ENCODE peak calls at places on chromosomes 5 and 9, in six cellular contexts. G is A549, M is SK-N-SH, S is IMR-90, U is K562, L is HepG2. V is an unnamed sample.
A peak's percentile ranks its signal among the peaks of the same experiment; 100 is the strongest.

GRCh38 chr5:165258188-165258855 is 1752.9 kb downstream of the MAT2B start:
- DNase-seq in G (no peak), L (no peak), U (no peak), S (no peak), M (peak; percentile 49), V (no peak)

GRCh38 chr5:119330367-119331183 is 25.2 kb upstream of the TNFAIP8 start:
- DNase-seq in L (no peak), G (no peak), S (no peak), M (no peak), U (peak; percentile 94), V (no peak)

GRCh38 chr9:115004535-115004934 is 74.1 kb upstream of the TNFSF8 start:
- DNase-seq in M (no peak), S (no peak), U (no peak), L (no peak), G (no peak), V (no peak)

GRCh38 chr9:18238254-18238653 is 235.7 kb upstream of the ADAMTSL1 start:
- DNase-seq in G (peak; percentile 27), M (no peak), L (no peak), S (peak; percentile 71), U (no peak), V (no peak)

GRCh38 chr5:177996660-177997318 is 747 bp upstream of the PROP1 start:
- DNase-seq in M (no peak), L (no peak), G (no peak), S (no peak), U (no peak), V (no peak)

GRCh38 chr9:31013371-31013770 is 1371.1 kb upstream of the ACO1 start:
- DNase-seq in L (no peak), S (no peak), U (no peak), M (no peak), G (no peak), V (no peak)

GRCh38 chr5:142830241-142831018 is 60.3 kb downstream of the ARHGAP26 start:
- DNase-seq in U (no peak), L (no peak), G (peak; percentile 71), S (peak; percentile 87), M (no peak), V (no peak)

GRCh38 chr5:12413075-12413474 is 508.8 kb upstream of the CTNND2 start:
- DNase-seq in G (no peak), S (no peak), U (no peak), M (no peak), L (no peak), V (no peak)

GRCh38 chr5:77239126-77239741 is 28.8 kb downstream of the PDE8B start:
- DNase-seq in M (peak; percentile 20), S (no peak), G (peak; percentile 41), L (peak; percentile 12), U (peak; percentile 8), V (no peak)

GRCh38 chr5:160271396-160271795 is 41.0 kb downstream of the CCNJL start:
- DNase-seq in L (no peak), M (peak; percentile 54), S (no peak), U (no peak), G (no peak), V (no peak)

GRCh38 chr5:32024751-32025150 is 149.4 kb downstream of the GOLPH3 start:
- DNase-seq in L (no peak), S (no peak), G (no peak), U (no peak), M (no peak), V (no peak)

GRCh38 chr9:89507626-89508025 is 9.7 kb upstream of the SEMA4D start:
- DNase-seq in L (no peak), S (no peak), U (no peak), M (no peak), G (no peak), V (no peak)

GRCh38 chr5:107669543-107670027 is 1.2 kb downstream of the EFNA5 start:
- DNase-seq in U (no peak), L (no peak), M (peak; percentile 65), G (peak; percentile 45), S (peak; percentile 2), V (no peak)

GRCh38 chr5:82421119-82421518 is 143.0 kb upstream of the RPS23 start:
- DNase-seq in L (no peak), U (peak; percentile 49), M (no peak), S (peak; percentile 89), G (peak; percentile 52), V (no peak)

GRCh38 chr5:157709346-157709745 is 21.9 kb upstream of the THG1L start:
- DNase-seq in S (no peak), M (no peak), L (no peak), U (no peak), G (no peak), V (no peak)

GRCh38 chr5:72517961-72518690 is 10.9 kb upstream of the ZNF366 start:
- DNase-seq in M (no peak), L (peak; percentile 26), U (no peak), S (no peak), G (no peak), V (no peak)

GRCh38 chr5:68343421-68343826 is 127.9 kb downstream of the PIK3R1 start:
- DNase-seq in U (peak; percentile 69), S (peak; percentile 81), L (no peak), M (no peak), G (peak; percentile 38), V (peak; percentile 55)

GRCh38 chr5:105573575-105573974 is 2011.0 kb upstream of the NUDT12 start:
- DNase-seq in M (no peak), G (no peak), U (no peak), S (no peak), L (no peak), V (no peak)

GRCh38 chr5:133142782-133143181 is 91.0 kb downstream of the HSPA4 start:
- DNase-seq in M (no peak), G (no peak), L (no peak), U (no peak), S (no peak), V (no peak)

GRCh38 chr9:101587644-101588043 is 7.1 kb downstream of the PPP3R2 start:
- DNase-seq in L (no peak), U (no peak), M (no peak), S (peak; percentile 24), G (no peak), V (no peak)

GRCh38 chr9:4375424-4376195 is 75.7 kb upstream of the GLIS3 start:
- DNase-seq in L (no peak), G (peak; percentile 59), M (peak; percentile 27), U (no peak), S (peak; percentile 82), V (no peak)

GRCh38 chr5:102578362-102578761 is 79.6 kb upstream of the SLCO6A1 start:
- DNase-seq in S (no peak), M (no peak), G (no peak), U (no peak), L (no peak), V (no peak)

GRCh38 chr9:95175523-95175922 is 142.0 kb downstream of the FANCC start:
- DNase-seq in L (no peak), U (no peak), G (no peak), S (no peak), M (no peak), V (no peak)

GRCh38 chr9:133784731-133785561 is 46.8 kb upstream of the SARDH start:
- DNase-seq in G (no peak), S (no peak), M (no peak), U (no peak), L (no peak), V (no peak)

DNA sequence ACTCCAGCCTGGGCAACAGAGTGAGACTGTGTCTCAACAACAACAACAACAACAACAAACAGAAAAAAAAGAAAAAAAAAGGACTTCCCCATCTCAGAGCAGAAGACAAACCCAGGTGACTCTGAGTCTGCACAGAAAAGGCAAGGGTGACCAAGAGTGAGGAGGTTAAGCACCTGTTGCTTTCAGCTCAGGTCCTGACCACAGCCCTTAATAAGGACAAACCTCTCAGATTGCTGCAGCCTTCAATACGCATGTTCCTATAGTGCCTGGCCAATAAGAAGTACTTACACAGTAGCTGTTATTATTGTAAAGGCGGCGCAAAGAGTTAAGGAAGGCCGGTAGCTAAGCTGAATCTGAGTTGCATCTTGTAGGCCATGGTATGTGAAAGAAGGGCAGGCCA is 102.3 kb upstream of the MSX2 start:
- DNase-seq in U (no peak), L (no peak), M (no peak), G (no peak), S (no peak), V (no peak)
- H3K4me3 ChIP-seq in U (no peak overlapping the region), L (no peak overlapping the region), M (no peak overlapping the region), G (no peak overlapping the region), S (no peak overlapping the region), V (no peak overlapping the region)

GRCh38 chr5:27312291-27312690 is 273.9 kb upstream of the CDH9 start:
- DNase-seq in S (no peak), U (no peak), M (no peak), L (no peak), G (no peak), V (no peak)

GRCh38 chr5:27311544-27311943 is 273.2 kb upstream of the CDH9 start:
- DNase-seq in L (no peak), G (no peak), M (no peak), S (peak; percentile 26), U (no peak), V (no peak)

GRCh38 chr5:27313549-27313948 is 275.2 kb upstream of the CDH9 start:
- DNase-seq in S (no peak), U (no peak), M (no peak), L (no peak), G (no peak), V (no peak)

GRCh38 chr5:27308151-27308550 is 269.8 kb upstream of the CDH9 start:
- DNase-seq in M (no peak), S (peak; percentile 69), G (no peak), L (no peak), U (no peak), V (no peak)
- TF ChIP-seq SMC3 in M (no peak), S (no peak), G (no peak), L (no peak), U (no peak), V (no peak)

GRCh38 chr5:149271195-149271716 is 403 bp upstream of the AFAP1L1 start:
- DNase-seq in S (no peak), G (peak; percentile 31), U (no peak), L (peak; percentile 12), M (no peak), V (no peak)

GRCh38 chr5:149274964-149275363 is 3.3 kb downstream of the AFAP1L1 start:
- DNase-seq in G (no peak), M (no peak), L (no peak), S (peak; percentile 44), U (no peak), V (no peak)

GRCh38 chr5:149273950-149274349 is 2.3 kb downstream of the AFAP1L1 start:
- DNase-seq in M (no peak), L (peak; percentile 9), U (peak; percentile 9), S (no peak), G (no peak), V (no peak)

GRCh38 chr5:149271717-149272558 is at the start of gene AFAP1L1:
- DNase-seq in G (peak; percentile 57), M (peak; percentile 89), S (peak; percentile 46), L (peak; percentile 6), U (peak; percentile 10), V (no peak)

GRCh38 chr5:149273237-149273636 is 1.6 kb downstream of the AFAP1L1 start:
- DNase-seq in M (no peak), G (no peak), L (no peak), S (no peak), U (no peak), V (no peak)
- H3K4me3 ChIP-seq in M (no peak overlapping the region), G (no peak overlapping the region), L (no peak overlapping the region), S (no peak overlapping the region), U (no peak overlapping the region), V (no peak overlapping the region)

DNA sequence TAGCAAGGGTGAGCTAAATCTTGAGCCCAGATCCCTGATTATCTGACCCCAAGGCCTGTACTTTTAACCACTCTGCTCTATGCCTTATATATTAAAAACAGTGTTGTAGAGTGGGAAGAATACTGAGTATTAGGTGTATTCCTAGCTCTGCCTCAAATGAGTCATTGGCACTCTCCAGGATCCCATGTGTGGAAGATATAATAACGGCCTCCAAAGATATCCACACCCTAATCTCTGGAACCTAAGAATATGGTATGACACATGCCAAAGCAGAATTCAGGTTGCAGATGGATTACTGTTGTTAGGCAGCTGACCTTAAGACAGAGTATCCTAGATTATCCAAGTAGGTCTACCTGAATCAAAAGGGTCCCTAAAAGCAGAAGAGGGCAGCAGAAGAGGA is 110.8 kb downstream of the ADRB2 start:
- DNase-seq in S (peak; percentile 11), U (no peak), M (no peak), L (no peak), G (no peak), V (no peak)
- TF ChIP-seq SMC3 in S (no peak), U (no peak), M (no peak), L (no peak), G (no peak), V (no peak)